ENCODE peak calls at places on chromosomes 1 and 21, in seven cellular contexts. J is colonic mucosa, A is heart left ventricle, R is tibial artery, Z is pancreas, V is fibroblast of lung, T is SJSA1. K is an unnamed sample. For H3K4me1, the result is how much of the 10 kb centered on the place peaks cover.

GRCh38 chr1:230572121-230573083 is 69.9 kb upstream of the COG2 start:
- DNase-seq in J (peak), A (no peak), R (no peak), Z (peak), V (peak), T (no peak), K (no peak)

GRCh38 chr21:32112194-32112593 is 166.7 kb downstream of the MIS18A start:
- DNase-seq in J (no peak), A (no peak), R (no peak), Z (no peak), V (no peak), T (no peak), K (no peak)

GRCh38 chr21:38310619-38311018 is 53.8 kb downstream of the KCNJ15 start:
- DNase-seq in J (no peak), A (no peak), R (no peak), Z (no peak), V (peak), T (no peak), K (no peak)

GRCh38 chr1:178704833-178705232 is 20.2 kb upstream of the RALGPS2 start:
- DNase-seq in J (no peak), A (no peak), R (no peak), Z (no peak), V (no peak), T (no peak), K (no peak)

GRCh38 chr1:14909920-14910466 is 243.6 kb upstream of the TMEM51 start:
- DNase-seq in J (no peak), A (no peak), R (no peak), Z (no peak), V (no peak), T (no peak), K (no peak)

GRCh38 chr1:23393706-23394105 is 24.1 kb upstream of the ZNF436 start:
- DNase-seq in J (no peak), A (peak), R (peak), Z (peak), V (peak), T (peak), K (no peak)

GRCh38 chr1:93707956-93708355 is 26.3 kb upstream of the BCAR3 start:
- DNase-seq in J (no peak), A (no peak), R (no peak), Z (no peak), V (no peak), T (no peak), K (no peak)

GRCh38 chr1:68812295-68812694 is 315.4 kb upstream of the DEPDC1 start:
- DNase-seq in J (no peak), A (no peak), R (no peak), Z (no peak), V (no peak), T (no peak), K (no peak)

GRCh38 chr1:36729716-36730510 is 247.2 kb upstream of the CSF3R start:
- DNase-seq in J (no peak), A (no peak), R (no peak), Z (no peak), V (no peak), T (no peak), K (no peak)

GRCh38 chr1:246491551-246492053 is 15.5 kb downstream of the SMYD3 start:
- DNase-seq in J (no peak), A (no peak), R (no peak), Z (no peak), V (no peak), T (no peak), K (no peak)

GRCh38 chr21:42107177-42107880 is 36.2 kb downstream of the UMODL1 start:
- DNase-seq in J (no peak), A (no peak), R (no peak), Z (no peak), V (no peak), T (no peak), K (no peak)
- H3K4me3 ChIP-seq in J (no peak), A (no peak), R (no peak), Z (no peak), V (no peak), T (no peak), K (no peak)

DNA sequence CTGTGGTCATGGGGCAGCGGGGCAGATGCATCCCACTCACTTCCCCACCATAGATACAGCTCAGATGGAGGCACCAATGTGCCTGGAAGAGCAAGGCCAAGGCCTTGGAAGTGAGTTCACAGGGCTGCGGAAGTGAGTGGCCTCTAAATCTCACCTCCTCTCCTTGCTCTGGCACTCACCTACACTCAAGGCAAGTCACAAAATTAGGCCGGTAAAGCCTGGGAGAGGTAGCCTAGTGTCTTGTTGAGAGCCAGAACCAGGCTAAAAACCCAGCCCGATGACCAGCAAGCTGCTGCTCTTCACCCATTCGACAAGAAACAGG is 57.5 kb downstream of the SSBP3 start:
- DNase-seq in J (no peak), A (no peak), R (no peak), Z (no peak), V (no peak), T (no peak), K (no peak)
- H3K27ac ChIP-seq in J (peak), A (no peak), R (no peak), Z (peak), V (no peak), T (no peak), K (no peak)

GRCh38 chr21:44480200-44481065 is 25.1 kb downstream of the LRRC3 start:
- DNase-seq in J (no peak), A (no peak), R (no peak), Z (no peak), V (no peak), T (no peak), K (no peak)
- H3K4me1 ChIP-seq in J (under half), A (under half), R (under half), Z (under half), V (under half), T (under half), K (under half)

DNA sequence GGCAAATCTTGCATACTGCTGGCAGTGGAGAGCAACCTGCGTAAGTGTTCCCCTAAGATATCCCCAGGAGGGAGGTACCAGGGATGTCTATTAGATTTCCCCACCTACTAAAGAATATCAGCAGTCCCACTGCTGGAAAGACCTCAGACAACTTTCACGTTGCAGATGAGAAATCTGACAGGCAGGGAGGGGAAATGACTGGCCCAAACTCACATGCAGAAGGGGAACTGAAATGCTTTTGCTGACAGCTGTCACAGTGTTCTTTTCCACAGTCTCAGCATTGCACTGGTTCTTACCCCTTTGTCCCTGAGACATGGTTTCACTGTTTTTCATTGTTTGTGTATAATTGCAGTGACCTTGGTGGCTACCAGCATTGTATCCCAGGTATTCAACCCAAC is 84.8 kb upstream of the ATP1A1 start:
- DNase-seq in J (peak), A (no peak), R (no peak), Z (no peak), V (no peak), T (no peak), K (no peak)
- H3K4me3 ChIP-seq in J (no peak), A (no peak), R (no peak), Z (no peak), V (no peak), T (no peak), K (no peak)

GRCh38 chr1:218048828-218049227 is 236.3 kb upstream of the RRP15 start:
- DNase-seq in J (no peak), A (no peak), R (no peak), Z (no peak), V (no peak), T (no peak), K (no peak)
- H3K27ac ChIP-seq in J (no peak), A (no peak), R (no peak), Z (no peak), V (no peak), T (no peak), K (no peak)

GRCh38 chr1:25804244-25804963 is 4.4 kb downstream of the SELENON start:
- DNase-seq in J (no peak), A (no peak), R (no peak), Z (no peak), V (no peak), T (no peak), K (no peak)
- H3K4me1 ChIP-seq in J (under half), A (half or more), R (half or more), Z (under half), V (under half), T (under half), K (under half)

GRCh38 chr1:159146996-159147395 is 24.4 kb upstream of the CADM3 start:
- DNase-seq in J (no peak), A (no peak), R (no peak), Z (no peak), V (no peak), T (no peak), K (no peak)

GRCh38 chr1:159140474-159140873 is 30.9 kb upstream of the CADM3 start:
- DNase-seq in J (no peak), A (no peak), R (no peak), Z (no peak), V (no peak), T (no peak), K (no peak)

GRCh38 chr1:159144571-159144970 is 26.8 kb upstream of the CADM3 start:
- DNase-seq in J (no peak), A (no peak), R (no peak), Z (no peak), V (no peak), T (no peak), K (no peak)

DNA sequence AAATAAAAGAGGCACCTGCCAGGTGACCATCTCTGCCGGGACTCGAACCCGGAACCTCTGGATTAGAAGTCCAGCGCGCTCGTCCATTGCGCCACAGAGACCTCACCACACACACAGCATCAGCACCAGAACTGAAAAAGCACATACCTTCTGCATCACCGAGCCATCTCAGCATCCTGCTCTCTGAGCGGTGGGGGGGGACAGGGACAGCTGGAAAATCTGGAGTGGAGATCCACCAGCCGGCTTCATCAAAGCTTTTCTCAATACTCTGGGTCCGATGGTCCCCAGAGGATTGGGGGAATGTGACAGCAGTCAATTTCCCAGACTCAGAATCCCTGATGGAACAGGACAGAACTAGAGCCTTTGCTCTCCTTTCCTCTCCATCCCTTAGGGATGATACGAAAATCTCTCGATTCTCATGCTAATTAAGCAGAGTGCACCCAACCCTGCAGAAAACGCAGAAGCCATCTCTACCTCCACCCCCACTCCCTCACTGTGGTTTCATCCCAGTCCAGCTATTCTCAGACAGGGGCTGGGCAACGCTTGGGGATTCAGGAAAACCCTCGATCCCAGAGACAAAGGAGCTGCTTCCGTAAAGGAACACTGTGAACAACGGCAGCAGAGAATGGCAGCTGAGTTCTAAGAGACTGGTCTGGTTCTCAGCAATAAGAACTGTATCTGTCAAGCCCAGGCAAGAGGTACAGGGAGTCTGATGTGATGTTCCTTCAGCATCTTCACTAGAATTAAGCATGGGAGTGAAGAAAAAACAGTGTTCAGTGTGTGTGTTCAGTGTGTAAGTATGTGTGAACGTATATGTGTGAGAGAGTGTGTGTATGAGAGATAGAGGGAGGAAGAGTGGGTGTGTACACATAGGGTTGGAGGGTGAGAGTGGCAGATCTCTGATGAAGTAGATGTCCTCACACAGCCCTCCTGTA is 29.6 kb upstream of the CADM3 start:
- DNase-seq in J (no peak), A (no peak), R (no peak), Z (no peak), V (peak), T (no peak), K (no peak)
- H3K4me3 ChIP-seq in J (no peak), A (no peak), R (no peak), Z (no peak), V (no peak), T (no peak), K (no peak)

DNA sequence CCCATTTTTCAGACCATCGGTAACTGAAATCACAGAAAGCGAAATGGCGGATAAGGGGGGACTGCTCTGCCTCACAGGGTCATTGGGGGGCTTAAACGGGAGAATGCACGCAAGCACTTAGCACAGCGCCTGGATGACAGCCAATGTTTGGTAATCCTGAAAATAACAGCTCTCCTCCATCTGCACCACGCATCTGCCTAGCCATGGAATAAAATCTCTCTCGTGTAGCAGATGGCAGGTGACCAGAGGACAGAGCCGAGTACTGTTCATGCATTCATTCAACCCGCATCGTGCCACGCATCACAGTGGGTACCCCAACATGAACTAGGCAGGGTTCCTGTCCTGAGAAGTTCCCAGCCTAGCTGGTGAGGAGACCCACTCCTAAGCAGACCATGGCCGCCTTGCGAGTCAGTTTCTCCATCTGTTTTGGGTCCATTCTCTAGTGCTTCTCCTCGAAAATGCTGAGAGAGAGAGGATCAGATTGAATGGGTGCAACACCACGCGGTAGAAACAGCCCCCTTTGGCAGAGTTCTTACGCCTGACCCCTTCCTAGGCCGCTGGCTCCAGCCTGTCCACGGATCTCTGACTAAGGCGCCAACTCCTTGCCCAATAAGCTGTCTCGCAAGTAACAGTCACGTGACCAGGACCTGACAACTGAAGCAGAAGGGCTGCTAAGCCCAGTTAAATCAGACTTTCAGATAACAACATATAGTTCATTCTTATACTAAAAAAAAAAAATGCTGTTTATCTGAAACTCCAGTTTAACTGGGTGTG is 7.3 kb downstream of the SLC1A7 start:
- DNase-seq in J (peak), A (no peak), R (peak), Z (no peak), V (peak), T (peak), K (no peak)
- H3K27ac ChIP-seq in J (no peak), A (no peak), R (peak), Z (no peak), V (peak), T (peak), K (no peak)

GRCh38 chr1:43296207-43296606 is 4.6 kb upstream of the TIE1 start:
- DNase-seq in J (no peak), A (no peak), R (no peak), Z (no peak), V (no peak), T (no peak), K (no peak)

GRCh38 chr1:43293896-43294760 is 6.7 kb upstream of the TIE1 start:
- DNase-seq in J (peak), A (no peak), R (no peak), Z (no peak), V (peak), T (no peak), K (no peak)

GRCh38 chr1:43292679-43293078 is 7.3 kb upstream of the C1orf210 start:
- DNase-seq in J (no peak), A (no peak), R (no peak), Z (no peak), V (no peak), T (no peak), K (no peak)

GRCh38 chr1:43293171-43293570 is 7.6 kb upstream of the TIE1 start:
- DNase-seq in J (no peak), A (no peak), R (no peak), Z (no peak), V (no peak), T (no peak), K (no peak)

DNA sequence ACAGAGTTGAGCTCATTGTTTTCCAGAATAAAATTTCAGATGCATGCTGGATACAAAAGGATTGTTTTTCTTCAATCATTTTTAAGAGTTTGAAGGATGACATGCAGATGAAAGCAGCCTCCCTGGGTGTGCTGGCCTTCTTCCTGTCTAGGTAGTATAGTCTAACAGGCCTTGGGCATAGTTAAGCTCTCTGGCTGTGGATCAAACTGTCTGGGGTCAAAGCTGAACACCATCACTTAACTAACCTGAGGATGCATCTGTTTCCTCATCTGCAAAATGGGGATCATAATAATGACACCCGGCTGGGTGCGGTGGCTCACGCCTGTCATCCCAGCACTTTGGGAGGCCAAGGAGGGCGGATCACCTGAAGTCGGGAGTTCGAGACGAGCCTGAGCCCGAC is 6.0 kb upstream of the TIE1 start:
- DNase-seq in J (no peak), A (no peak), R (no peak), Z (no peak), V (no peak), T (no peak), K (no peak)
- H3K4me1 ChIP-seq in J (under half), A (under half), R (under half), Z (under half), V (under half), T (under half), K (under half)